ENCODE peak calls at places on chromosomes 12 and 14, in seven cellular contexts. P is naive thymus-derived CD4-positive, alpha-beta T cell; A is ecto neural progenitor cell; G is activated CD4-positive, alpha-beta T cell treated with anti-CD3 and anti-CD28 coated beads, Interleukin-2, amount 50 U/mL, for 24 hours; D is transverse colon; W is GDM1; Y is amygdala. C is an unnamed sample.

GRCh38 chr12:47881041-47881440 is 23.8 kb downstream of the VDR start:
- DNase-seq in P (no peak), A (no peak), G (no peak), D (no peak), W (no peak), Y (no peak), C (no peak)

GRCh38 chr12:27999521-27999920 is 27.0 kb upstream of the PTHLH start:
- DNase-seq in P (no peak), A (no peak), G (no peak), D (no peak), W (no peak), Y (no peak), C (no peak)

GRCh38 chr14:21476526-21476924 is 234 bp downstream of the RAB2B start:
- DNase-seq in P (no peak), A (peak), G (peak), D (peak), W (peak), Y (no peak), C (peak)

GRCh38 chr14:101132051-101132541 is 228.6 kb upstream of the RTL1 start:
- DNase-seq in P (no peak), A (peak), G (no peak), D (no peak), W (no peak), Y (no peak), C (no peak)

GRCh38 chr14:77044776-77045569 is 16.5 kb upstream of the IRF2BPL start:
- DNase-seq in P (no peak), A (no peak), G (no peak), D (peak), W (no peak), Y (no peak), C (no peak)

GRCh38 chr14:95291859-95292542 is 27.7 kb downstream of the CLMN start:
- DNase-seq in P (no peak), A (no peak), G (no peak), D (peak), W (no peak), Y (no peak), C (no peak)

GRCh38 chr14:74516451-74517155 is 23.0 kb downstream of the ISCA2 start:
- DNase-seq in P (no peak), A (no peak), G (no peak), D (no peak), W (no peak), Y (no peak), C (no peak)

GRCh38 chr14:23366163-23366921 is 1.4 kb upstream of the EFS start:
- DNase-seq in P (no peak), A (peak), G (no peak), D (peak), W (no peak), Y (peak), C (no peak)

GRCh38 chr14:91354979-91355685 is 62.5 kb downstream of the CCDC88C start:
- DNase-seq in P (no peak), A (peak), G (no peak), D (peak), W (no peak), Y (no peak), C (peak)